ENCODE peak calls at places on chromosome X, in four cellular contexts. Z, V, F and E are unnamed samples.

GRCh38 chrX:110145854-110146253 is 142.9 kb downstream of the TMEM164 start:
- DNase-seq in Z (no peak), V (no peak), F (peak; percentile 44), E (peak; percentile 44)

GRCh38 chrX:29617276-29617675 is 598.1 kb upstream of the MAGEB2 start:
- DNase-seq in Z (no peak), V (no peak), F (peak; percentile 69), E (no peak)

GRCh38 chrX:102930990-102931756 is 5.9 kb upstream of the RAB40AL start:
- DNase-seq in Z (no peak), V (no peak), F (peak; percentile 37), E (no peak)

GRCh38 chrX:3638280-3638873 is 75.1 kb downstream of the PRKX start:
- DNase-seq in Z (peak; percentile 14), V (no peak), F (peak; percentile 48), E (peak; percentile 41)

GRCh38 chrX:56564921-56565861 is 1.8 kb downstream of the UBQLN2 start:
- DNase-seq in Z (no peak), V (no peak), F (peak; percentile 5), E (no peak)

GRCh38 chrX:11704725-11705495 is 39.2 kb upstream of the ARHGAP6 start:
- DNase-seq in Z (no peak), V (no peak), F (peak; percentile 5), E (no peak)

GRCh38 chrX:118847676-118848075 is 24.1 kb downstream of the ZCCHC12 start:
- DNase-seq in Z (no peak), V (no peak), F (peak; percentile 42), E (no peak)

GRCh38 chrX:121858867-121859647 is 811.6 kb downstream of the GLUD2 start:
- DNase-seq in Z (no peak), V (no peak), F (no peak), E (no peak)

GRCh38 chrX:148856505-148856904 is 356.1 kb downstream of the AFF2 start:
- DNase-seq in Z (no peak), V (no peak), F (no peak), E (no peak)

GRCh38 chrX:130330706-130331105 is 9.0 kb upstream of the SLC25A14 start:
- DNase-seq in Z (no peak), V (no peak), F (peak; percentile 40), E (peak; percentile 40)

GRCh38 chrX:72271091-72271490 is 6.0 kb downstream of the RPS4X start:
- DNase-seq in Z (no peak), V (no peak), F (no peak), E (no peak)

GRCh38 chrX:154988719-154989118 is 33.8 kb downstream of the F8 start:
- DNase-seq in Z (no peak), V (no peak), F (no peak), E (no peak)

GRCh38 chrX:125205918-125206665 is 113.6 kb upstream of the TEX13C start:
- DNase-seq in Z (no peak), V (no peak), F (no peak), E (peak; percentile 35)

DNA sequence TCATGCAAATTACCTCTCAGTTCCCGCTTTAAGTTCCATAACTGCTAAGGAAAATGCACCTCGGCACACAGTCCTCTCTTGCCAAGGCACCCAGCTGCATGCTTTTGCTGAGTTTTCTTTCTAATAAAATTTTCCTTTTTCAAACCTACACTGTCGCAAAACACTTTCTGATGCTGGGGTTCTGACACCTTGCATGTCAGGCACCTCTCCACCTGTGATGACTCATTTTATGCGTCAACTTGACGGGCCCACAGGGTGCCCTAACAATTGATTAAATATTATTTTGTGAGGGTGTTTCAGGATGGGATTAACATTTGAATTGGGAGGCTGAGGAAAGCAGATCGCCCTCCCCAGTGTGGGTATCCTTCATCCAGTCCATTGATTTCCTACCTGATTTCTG is 291.0 kb upstream of the STS start:
- DNase-seq in Z (no peak), V (no peak), F (no peak), E (no peak)
- H3K4me1 ChIP-seq in Z (no peaks in the 10 kb centered on the region), V (no peaks in the 10 kb centered on the region), F (no peaks in the 10 kb centered on the region), E (no peaks in the 10 kb centered on the region)

GRCh38 chrX:53441531-53442321 is 7.6 kb upstream of the HSD17B10 start:
- DNase-seq in Z (peak; percentile 28), V (peak; percentile 79), F (peak; percentile 49), E (peak; percentile 88)

GRCh38 chrX:53440631-53441517 is 6.7 kb upstream of the HSD17B10 start:
- DNase-seq in Z (peak; percentile 59), V (peak; percentile 83), F (peak; percentile 34), E (peak; percentile 92)

GRCh38 chrX:53438174-53438831 is 4.1 kb upstream of the HSD17B10 start:
- DNase-seq in Z (no peak), V (no peak), F (no peak), E (no peak)

GRCh38 chrX:53438832-53439230 is 4.7 kb upstream of the HSD17B10 start:
- DNase-seq in Z (no peak), V (no peak), F (no peak), E (no peak)

DNA sequence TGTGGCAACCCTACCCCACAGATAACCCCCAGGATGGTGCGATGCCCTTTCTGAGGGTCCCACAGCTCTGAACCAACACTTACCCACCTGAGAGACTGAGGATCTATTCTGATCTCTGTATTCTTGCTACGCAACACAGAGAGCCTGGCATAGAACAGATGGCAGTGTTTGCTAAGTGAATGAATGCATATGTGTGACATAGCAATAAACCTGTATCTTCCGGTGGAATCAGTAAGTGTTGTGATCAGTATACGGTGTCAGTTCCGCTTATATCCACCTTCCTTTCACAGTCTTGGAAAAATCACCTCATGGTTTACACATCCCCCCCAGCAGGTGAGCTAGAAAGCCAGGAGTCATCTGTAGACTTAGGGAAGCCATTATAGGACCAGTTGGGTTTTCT is 5.9 kb upstream of the HSD17B10 start:
- DNase-seq in Z (no peak), V (no peak), F (no peak), E (no peak)
- H3K4me3 ChIP-seq in Z (no peak overlapping the region), V (no peak overlapping the region), F (no peak overlapping the region), E (peak overlapping the region; percentile 43)

DNA sequence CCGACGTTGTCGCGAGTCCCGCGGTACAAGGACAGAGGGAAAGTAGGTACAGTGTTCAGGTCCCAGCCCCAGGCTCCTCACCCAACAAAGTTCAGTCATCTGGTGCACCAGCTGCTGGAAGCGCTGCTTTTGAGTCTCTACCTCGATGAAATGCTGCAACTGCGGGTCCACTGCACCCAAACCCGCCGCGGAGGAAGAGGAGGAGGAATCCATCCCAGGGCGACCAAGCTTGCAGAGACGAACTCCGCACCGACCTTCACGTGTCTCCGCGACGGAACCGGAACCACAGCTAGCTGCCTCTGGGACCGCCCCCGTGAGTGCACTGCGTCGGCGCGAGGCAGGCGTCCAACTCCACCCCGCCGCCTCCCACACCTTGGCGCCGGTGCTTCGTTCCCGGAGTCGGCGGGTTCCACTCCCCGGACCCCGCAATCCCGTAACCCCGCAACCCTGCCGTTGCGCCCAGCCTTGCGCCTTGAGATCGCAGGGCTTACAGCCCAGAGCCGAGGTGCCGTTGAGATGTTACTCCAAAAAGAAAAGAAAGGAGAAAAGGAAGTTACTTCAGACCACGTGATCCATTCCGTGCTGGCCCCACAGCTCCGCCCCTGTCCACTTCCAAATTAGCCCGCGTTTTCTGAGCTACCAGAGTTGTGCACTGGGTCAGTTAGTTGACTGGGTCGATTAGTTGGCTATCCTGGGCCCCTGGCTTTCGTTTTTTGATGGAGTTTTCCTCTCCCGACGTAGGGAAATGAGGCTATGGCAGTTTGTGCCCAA is at the start of gene TIMM8A:
- DNase-seq in Z (peak; percentile 48), V (peak; percentile 69), F (peak; percentile 60), E (peak; percentile 84)
- TF ChIP-seq POLR2A in Z (peak; percentile 40), V (no peak), F (peak; percentile 7), E (peak; percentile 45)

DNA sequence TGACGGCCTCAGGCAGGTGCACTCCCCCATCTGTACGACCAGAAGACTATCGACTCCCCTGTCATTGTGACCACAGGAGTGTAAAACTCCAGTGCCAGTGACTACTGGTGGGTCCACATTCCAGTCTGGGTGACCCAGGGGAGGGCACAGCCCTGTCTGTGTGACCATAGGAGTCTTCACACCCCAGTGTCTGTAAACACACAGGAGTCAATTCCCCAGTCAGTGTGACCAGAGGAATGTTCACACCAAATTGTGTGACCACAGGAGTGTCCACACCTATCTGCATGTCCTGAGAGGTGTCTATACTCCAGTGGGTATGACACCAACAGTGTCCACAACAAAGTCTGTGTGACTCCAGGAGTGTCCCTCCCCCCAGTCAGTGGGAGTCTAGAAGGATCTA is 12.0 kb downstream of the FTSJ1 start:
- DNase-seq in Z (no peak), V (no peak), F (no peak), E (no peak)
- H3K4me1 ChIP-seq in Z (no peaks in the 10 kb centered on the region), V (no peaks in the 10 kb centered on the region), F (peaks cover 5% of the 10 kb centered on the region), E (no peaks in the 10 kb centered on the region)

GRCh38 chrX:46354481-46354880 is 190.7 kb downstream of the ZNF674 start:
- DNase-seq in Z (no peak), V (no peak), F (no peak), E (no peak)
- H3K4me3 ChIP-seq in Z (no peak overlapping the region), V (no peak overlapping the region), F (no peak overlapping the region), E (no peak overlapping the region)

DNA sequence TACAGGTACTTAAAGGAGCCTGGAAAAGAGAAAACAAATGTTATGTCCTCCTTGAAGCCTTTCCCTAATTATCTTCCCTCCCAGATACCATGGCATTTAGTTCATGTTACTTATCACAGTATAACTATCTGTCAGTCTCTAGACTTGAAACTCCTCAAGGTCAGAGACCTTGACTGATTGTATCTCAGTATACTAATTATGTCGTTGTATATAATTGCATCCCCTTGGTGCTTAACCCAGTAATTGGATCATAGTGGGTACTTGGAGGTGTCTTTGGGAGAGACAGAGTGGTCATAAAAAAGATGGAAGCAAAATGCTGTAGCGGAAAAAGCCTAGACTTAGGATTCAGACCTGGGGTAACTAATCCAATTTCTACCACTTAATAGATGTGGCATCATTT is 8.1 kb downstream of the IGBP1 start:
- DNase-seq in Z (no peak), V (no peak), F (no peak), E (no peak)
- TF ChIP-seq POLR2A in Z (no peak), V (no peak), F (no peak), E (no peak)

DNA sequence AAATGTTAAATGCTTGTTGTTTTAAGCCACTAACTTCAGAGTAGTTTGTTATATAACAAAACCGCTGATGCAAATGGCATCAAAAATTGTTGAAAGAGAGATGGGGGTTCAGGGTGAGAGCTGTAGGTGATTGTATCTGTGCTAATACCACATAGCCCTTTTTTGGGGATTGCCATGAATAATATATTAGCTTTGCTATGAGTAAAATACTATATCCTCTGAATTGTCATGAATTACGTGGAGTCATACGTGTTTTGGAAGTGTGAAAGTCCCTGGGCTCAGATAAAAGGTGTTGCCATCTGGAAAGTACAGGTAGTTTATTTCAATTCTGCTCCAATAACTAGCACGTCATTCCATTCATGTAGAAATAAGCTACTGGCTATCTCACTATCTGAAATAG is 30.6 kb downstream of the DYNLT3 start:
- DNase-seq in Z (no peak), V (no peak), F (no peak), E (no peak)
- H3K4me1 ChIP-seq in Z (no peaks in the 10 kb centered on the region), V (no peaks in the 10 kb centered on the region), F (no peaks in the 10 kb centered on the region), E (no peaks in the 10 kb centered on the region)

DNA sequence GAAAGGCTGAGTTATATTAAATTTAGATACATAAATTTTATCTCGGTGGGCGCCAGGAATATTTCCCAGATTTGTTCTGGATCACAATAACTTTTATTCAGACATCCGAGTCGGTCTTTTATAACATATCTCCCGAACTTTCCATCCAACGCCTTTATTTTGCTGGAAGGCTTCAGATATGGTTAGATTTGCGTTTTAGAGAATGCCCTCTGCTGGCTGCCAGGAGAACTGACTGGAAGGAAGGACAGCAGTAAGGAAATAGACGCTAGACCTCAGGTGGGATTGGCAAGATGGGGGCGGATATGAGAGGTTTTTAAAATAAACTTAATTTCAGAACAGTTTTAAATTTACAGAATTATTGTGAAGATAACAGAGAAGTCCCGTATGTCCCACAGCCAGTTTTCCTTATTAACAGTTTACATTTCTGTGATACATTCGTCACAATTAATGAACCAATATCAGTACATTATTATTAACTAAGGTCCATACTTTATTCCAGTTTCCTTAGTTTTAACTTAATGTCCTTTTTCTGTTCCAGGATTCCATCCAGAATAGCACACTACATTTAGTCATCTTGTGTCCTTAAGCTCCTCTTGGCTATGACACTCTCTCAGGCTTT is 4.6 kb upstream of the KANTR start:
- DNase-seq in Z (no peak), V (peak; percentile 48), F (peak; percentile 68), E (no peak)
- H3K4me3 ChIP-seq in Z (peak overlapping the region; percentile 12), V (peak overlapping the region; percentile 22), F (peak overlapping the region; percentile 33), E (no peak overlapping the region)

GRCh38 chrX:123961268-123962005 is at the start of gene STAG2:
- DNase-seq in Z (peak; percentile 55), V (peak; percentile 78), F (peak; percentile 85), E (peak; percentile 85)
- TF ChIP-seq POLR2A in Z (peak; percentile 67), V (peak; percentile 57), F (no peak), E (no peak)